ENCODE peak calls at places on chromosomes 4 and X, in nine cellular contexts. Y is stomach; S is IMR-90; C is osteoblast; H is lower lobe of right lung; K is body of pancreas; U is suprapubic skin; Z is heart right ventricle; E is CD8-positive, alpha-beta memory T cell. D is an unnamed sample.
A peak's percentile ranks its signal among the peaks of the same experiment; 100 is the strongest.

GRCh38 chr4:157128395-157128794 is 52.4 kb downstream of the GLRB start:
- DNase-seq in Y (no peak), S (peak; percentile 52), C (no peak), H (no peak), K (peak; percentile 19), U (no peak), Z (no peak), E (no peak), D (no peak)

GRCh38 chr4:7943211-7943610 is 3.5 kb upstream of the AFAP1 start:
- DNase-seq in Y (no peak), S (no peak), C (no peak), H (no peak), K (no peak), U (no peak), Z (no peak), E (no peak), D (no peak)

GRCh38 chrX:39910651-39911050 is 187.1 kb downstream of the BCOR start:
- DNase-seq in Y (no peak), S (no peak), C (no peak), H (no peak), K (no peak), U (no peak), Z (no peak), E (no peak), D (no peak)

GRCh38 chr4:140266958-140267568 is 106.4 kb upstream of the SCOC start:
- DNase-seq in Y (no peak), S (peak; percentile 92), C (no peak), H (no peak), K (no peak), U (no peak), Z (no peak), E (no peak), D (no peak)

GRCh38 chrX:27451324-27451723 is 11.8 kb downstream of the PPP4R3C start:
- DNase-seq in Y (no peak), S (no peak), C (no peak), H (no peak), K (no peak), U (no peak), Z (no peak), E (no peak), D (no peak)

GRCh38 chr4:55635760-55636621 is at the start of gene NMU:
- DNase-seq in Y (peak; percentile 61), S (no peak), C (no peak), H (peak; percentile 78), K (peak; percentile 40), U (no peak), Z (peak; percentile 18), E (no peak), D (peak; percentile 84)

GRCh38 chr4:82256718-82257117 is 117.1 kb downstream of the HNRNPD start:
- DNase-seq in Y (no peak), S (no peak), C (no peak), H (no peak), K (no peak), U (no peak), Z (no peak), E (no peak), D (no peak)

GRCh38 chrX:14398725-14399124 is 130.6 kb upstream of the GLRA2 start:
- DNase-seq in Y (no peak), S (no peak), C (no peak), H (no peak), K (peak; percentile 2), U (no peak), Z (no peak), E (no peak), D (no peak)

GRCh38 chr4:172143605-172144314 is 330.6 kb downstream of the GALNTL6 start:
- DNase-seq in Y (no peak), S (no peak), C (no peak), H (no peak), K (no peak), U (no peak), Z (no peak), E (no peak), D (no peak)

GRCh38 chr4:154076921-154077320 is 288.0 kb upstream of the SFRP2 start:
- DNase-seq in Y (no peak), S (no peak), C (no peak), H (no peak), K (no peak), U (no peak), Z (no peak), E (no peak), D (no peak)

GRCh38 chr4:108370291-108370690 is 201.6 kb upstream of the LEF1 start:
- DNase-seq in Y (no peak), S (no peak), C (no peak), H (no peak), K (no peak), U (no peak), Z (no peak), E (no peak), D (no peak)

GRCh38 chr4:21709031-21709430 is 239.5 kb downstream of the KCNIP4 start:
- DNase-seq in Y (no peak), S (no peak), C (no peak), H (no peak), K (no peak), U (no peak), Z (no peak), E (no peak), D (no peak)

GRCh38 chrX:106955004-106955772 is 35.0 kb downstream of the CLDN2 start:
- DNase-seq in Y (no peak), S (peak; percentile 48), C (peak; percentile 57), H (no peak), K (no peak), U (no peak), Z (no peak), E (no peak), D (no peak)

GRCh38 chr4:10198365-10198764 is 81.8 kb upstream of the WDR1 start:
- DNase-seq in Y (no peak), S (no peak), C (no peak), H (no peak), K (no peak), U (no peak), Z (no peak), E (no peak), D (no peak)

GRCh38 chr4:10201356-10202223 is 85.0 kb upstream of the WDR1 start:
- DNase-seq in Y (no peak), S (no peak), C (no peak), H (no peak), K (no peak), U (no peak), Z (no peak), E (no peak), D (no peak)

GRCh38 chr4:10196191-10196590 is 79.6 kb upstream of the WDR1 start:
- DNase-seq in Y (no peak), S (no peak), C (no peak), H (no peak), K (no peak), U (no peak), Z (no peak), E (no peak), D (no peak)

GRCh38 chr4:10200869-10201268 is 84.3 kb upstream of the WDR1 start:
- DNase-seq in Y (no peak), S (no peak), C (no peak), H (no peak), K (no peak), U (no peak), Z (no peak), E (no peak), D (no peak)

GRCh38 chr4:10197952-10198351 is 81.4 kb upstream of the WDR1 start:
- DNase-seq in Y (no peak), S (no peak), C (no peak), H (no peak), K (no peak), U (no peak), Z (no peak), E (no peak), D (no peak)
- H3K4me3 ChIP-seq in Y (no peak overlapping the region), S (no peak overlapping the region), C (no peak overlapping the region), H (no peak overlapping the region), K (no peak overlapping the region), U (no peak overlapping the region), Z (no peak overlapping the region), E (no peak overlapping the region), D (no peak overlapping the region)

DNA sequence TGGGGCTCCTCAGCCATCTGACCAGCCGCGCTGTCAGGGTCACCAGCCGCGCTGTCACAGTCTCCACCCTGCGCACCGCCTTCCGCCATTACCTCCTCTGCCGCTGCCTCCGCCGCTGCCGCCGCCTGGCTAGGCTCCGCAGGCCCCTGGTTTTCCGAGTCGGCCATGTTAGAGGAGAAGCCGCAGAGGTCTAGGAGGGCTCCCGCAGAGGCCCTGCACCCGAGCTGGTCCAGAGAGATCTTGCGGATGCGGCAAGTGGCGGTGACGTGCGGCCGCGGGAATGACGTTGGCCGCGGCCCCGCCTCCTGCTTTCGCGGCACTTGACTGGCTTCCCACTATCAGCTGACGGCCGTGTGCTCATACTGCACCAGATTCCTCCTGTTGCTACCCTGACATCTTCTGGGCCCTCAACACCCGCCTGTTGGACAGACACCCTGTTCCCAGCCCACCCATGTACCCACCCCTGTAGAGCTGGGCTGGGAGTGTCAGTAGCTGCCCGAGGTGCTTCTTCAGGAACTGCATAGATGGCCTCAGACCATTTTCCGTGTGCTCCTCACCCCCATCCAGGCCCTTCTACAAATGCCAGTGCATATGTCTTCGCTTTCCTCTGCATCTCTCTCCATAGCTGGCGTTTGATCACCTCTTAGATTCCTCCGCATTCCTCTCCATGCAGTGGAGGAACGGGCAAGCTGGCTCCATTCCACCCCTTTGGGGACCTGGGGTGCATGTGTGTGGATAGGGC is at the start of gene NAP1L5:
- DNase-seq in Y (peak; percentile 62), S (peak; percentile 85), C (peak; percentile 87), H (peak; percentile 75), K (peak; percentile 63), U (peak; percentile 80), Z (peak; percentile 67), E (peak; percentile 83), D (peak; percentile 84)
- H3K27ac ChIP-seq in Y (peak within 1 kb of the TSS; percentile 87), S (peak within 1 kb of the TSS; percentile 26), C (peak within 1 kb of the TSS; percentile 87), H (peak within 1 kb of the TSS; percentile 47), K (peak within 1 kb of the TSS; percentile 47), U (no peak within 1 kb of the TSS), Z (peak within 1 kb of the TSS; percentile 81), E (peak within 1 kb of the TSS; percentile 66), D (peak within 1 kb of the TSS; percentile 58)

DNA sequence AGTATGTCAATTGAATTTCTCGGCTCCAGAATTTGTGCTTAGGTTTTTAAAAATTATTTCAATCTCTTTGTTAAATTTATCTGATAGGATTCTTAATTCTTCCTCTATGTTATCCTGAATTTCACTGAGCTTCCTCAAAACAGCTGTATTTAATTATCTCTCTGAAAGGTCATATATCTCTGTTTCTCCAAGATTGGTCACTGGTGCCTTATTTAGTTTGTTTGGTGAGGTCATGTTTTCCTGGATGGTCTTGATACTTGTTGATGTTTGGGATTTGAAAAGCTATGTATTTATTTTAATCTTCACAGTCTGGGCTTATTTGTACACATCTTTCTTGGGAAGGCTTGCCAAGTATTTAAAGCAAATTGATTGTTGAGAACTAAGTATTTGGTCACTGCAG is 24.7 kb upstream of the HERC3 start:
- DNase-seq in Y (no peak), S (no peak), C (no peak), H (no peak), K (no peak), U (no peak), Z (no peak), E (no peak), D (no peak)
- H3K4me3 ChIP-seq in Y (no peak overlapping the region), S (no peak overlapping the region), C (no peak overlapping the region), H (no peak overlapping the region), K (no peak overlapping the region), U (no peak overlapping the region), Z (no peak overlapping the region), E (no peak overlapping the region), D (no peak overlapping the region)

GRCh38 chrX:103404225-103405008 is 28.1 kb downstream of the BEX3 start:
- DNase-seq in Y (peak; percentile 63), S (peak; percentile 91), C (no peak), H (peak; percentile 71), K (peak; percentile 84), U (peak; percentile 78), Z (peak; percentile 74), E (peak; percentile 54), D (peak; percentile 51)
- H3K27ac ChIP-seq in Y (peak overlapping the region; percentile 57), S (peak overlapping the region; percentile 78), C (peak overlapping the region; percentile 79), H (peak overlapping the region; percentile 60), K (peak overlapping the region; percentile 26), U (no peak overlapping the region), Z (no peak overlapping the region), E (no peak overlapping the region), D (no peak overlapping the region)

D was measured in left lung.